ENCODE peak calls at places on chromosomes 13 and 19, in nine cellular contexts. One of them, this sample, is unnamed.

GRCh38 chr19:10018219-10018618 is 4.9 kb downstream of the RDH8 start:
- DNase-seq in T1000: no peak
- DNase-seq in substantia nigra: no peak
- DNase-seq in activated CD4-positive, alpha-beta T cell treated with anti-CD3 and anti-CD28 coated beads for 24 hours: no peak
- DNase-seq in T-helper 1 cell: no peak
- DNase-seq in endothelial cell: no peak
- DNase-seq in stimulated activated CD8-positive, alpha-beta memory T cell treated with anti-CD3 and anti-CD28 coated beads, Interleukin-15, amount 100 ng/mL, for 4 hours: no peak
- DNase-seq in fibroblast of the conjunctiva: no peak
- DNase-seq in nucleus accumbens: no peak
- DNase-seq in this sample: no peak

GRCh38 chr19:12774588-12775555 is at the start of gene HOOK2:
- DNase-seq in T1000: no peak
- DNase-seq in substantia nigra: peak; percentile 55
- DNase-seq in activated CD4-positive, alpha-beta T cell treated with anti-CD3 and anti-CD28 coated beads for 24 hours: no peak
- DNase-seq in T-helper 1 cell: no peak
- DNase-seq in endothelial cell: no peak
- DNase-seq in stimulated activated CD8-positive, alpha-beta memory T cell treated with anti-CD3 and anti-CD28 coated beads, Interleukin-15, amount 100 ng/mL, for 4 hours: no peak
- DNase-seq in fibroblast of the conjunctiva: no peak
- DNase-seq in nucleus accumbens: no peak
- DNase-seq in this sample: peak; percentile 95

GRCh38 chr19:10001899-10002298 is 8.4 kb downstream of the COL5A3 start:
- DNase-seq in T1000: no peak
- DNase-seq in substantia nigra: no peak
- DNase-seq in activated CD4-positive, alpha-beta T cell treated with anti-CD3 and anti-CD28 coated beads for 24 hours: no peak
- DNase-seq in T-helper 1 cell: no peak
- DNase-seq in endothelial cell: peak; percentile 23
- DNase-seq in stimulated activated CD8-positive, alpha-beta memory T cell treated with anti-CD3 and anti-CD28 coated beads, Interleukin-15, amount 100 ng/mL, for 4 hours: no peak
- DNase-seq in fibroblast of the conjunctiva: no peak
- DNase-seq in nucleus accumbens: no peak
- DNase-seq in this sample: no peak

GRCh38 chr19:3556978-3557460 is 367 bp downstream of the MFSD12 start:
- DNase-seq in T1000: no peak
- DNase-seq in substantia nigra: no peak
- DNase-seq in activated CD4-positive, alpha-beta T cell treated with anti-CD3 and anti-CD28 coated beads for 24 hours: peak; percentile 46
- DNase-seq in T-helper 1 cell: peak; percentile 63
- DNase-seq in endothelial cell: no peak
- DNase-seq in stimulated activated CD8-positive, alpha-beta memory T cell treated with anti-CD3 and anti-CD28 coated beads, Interleukin-15, amount 100 ng/mL, for 4 hours: peak; percentile 50
- DNase-seq in fibroblast of the conjunctiva: no peak
- DNase-seq in nucleus accumbens: no peak
- DNase-seq in this sample: no peak

GRCh38 chr13:49071341-49071937 is 95.7 kb downstream of the FNDC3A start:
- DNase-seq in T1000: no peak
- DNase-seq in substantia nigra: no peak
- DNase-seq in activated CD4-positive, alpha-beta T cell treated with anti-CD3 and anti-CD28 coated beads for 24 hours: no peak
- DNase-seq in T-helper 1 cell: no peak
- DNase-seq in endothelial cell: no peak
- DNase-seq in stimulated activated CD8-positive, alpha-beta memory T cell treated with anti-CD3 and anti-CD28 coated beads, Interleukin-15, amount 100 ng/mL, for 4 hours: no peak
- DNase-seq in fibroblast of the conjunctiva: no peak
- DNase-seq in nucleus accumbens: no peak
- DNase-seq in this sample: no peak

GRCh38 chr13:20901668-20902437 is 693 bp downstream of the XPO4 start:
- DNase-seq in T1000: no peak
- DNase-seq in substantia nigra: no peak
- DNase-seq in activated CD4-positive, alpha-beta T cell treated with anti-CD3 and anti-CD28 coated beads for 24 hours: peak; percentile 14
- DNase-seq in T-helper 1 cell: no peak
- DNase-seq in endothelial cell: peak; percentile 43
- DNase-seq in stimulated activated CD8-positive, alpha-beta memory T cell treated with anti-CD3 and anti-CD28 coated beads, Interleukin-15, amount 100 ng/mL, for 4 hours: no peak
- DNase-seq in fibroblast of the conjunctiva: no peak
- DNase-seq in nucleus accumbens: no peak
- DNase-seq in this sample: no peak

GRCh38 chr19:42111384-42111783 is 20.9 kb downstream of the POU2F2 start:
- DNase-seq in T1000: no peak
- DNase-seq in substantia nigra: no peak
- DNase-seq in activated CD4-positive, alpha-beta T cell treated with anti-CD3 and anti-CD28 coated beads for 24 hours: no peak
- DNase-seq in T-helper 1 cell: no peak
- DNase-seq in endothelial cell: no peak
- DNase-seq in stimulated activated CD8-positive, alpha-beta memory T cell treated with anti-CD3 and anti-CD28 coated beads, Interleukin-15, amount 100 ng/mL, for 4 hours: no peak
- DNase-seq in fibroblast of the conjunctiva: no peak
- DNase-seq in nucleus accumbens: no peak
- DNase-seq in this sample: no peak

GRCh38 chr13:101449971-101450748 is 2.3 kb upstream of the ITGBL1 start:
- DNase-seq in T1000: no peak
- DNase-seq in substantia nigra: no peak
- DNase-seq in activated CD4-positive, alpha-beta T cell treated with anti-CD3 and anti-CD28 coated beads for 24 hours: no peak
- DNase-seq in T-helper 1 cell: no peak
- DNase-seq in endothelial cell: no peak
- DNase-seq in stimulated activated CD8-positive, alpha-beta memory T cell treated with anti-CD3 and anti-CD28 coated beads, Interleukin-15, amount 100 ng/mL, for 4 hours: no peak
- DNase-seq in fibroblast of the conjunctiva: peak; percentile 46
- DNase-seq in nucleus accumbens: no peak
- DNase-seq in this sample: no peak

GRCh38 chr13:99564389-99564788 is 63.1 kb downstream of the TM9SF2 start:
- DNase-seq in T1000: no peak
- DNase-seq in substantia nigra: no peak
- DNase-seq in activated CD4-positive, alpha-beta T cell treated with anti-CD3 and anti-CD28 coated beads for 24 hours: no peak
- DNase-seq in T-helper 1 cell: no peak
- DNase-seq in endothelial cell: no peak
- DNase-seq in stimulated activated CD8-positive, alpha-beta memory T cell treated with anti-CD3 and anti-CD28 coated beads, Interleukin-15, amount 100 ng/mL, for 4 hours: no peak
- DNase-seq in fibroblast of the conjunctiva: no peak
- DNase-seq in nucleus accumbens: no peak
- DNase-seq in this sample: no peak

GRCh38 chr13:92143766-92144165 is 745.3 kb downstream of the GPC5 start:
- DNase-seq in T1000: no peak
- DNase-seq in substantia nigra: no peak
- DNase-seq in activated CD4-positive, alpha-beta T cell treated with anti-CD3 and anti-CD28 coated beads for 24 hours: no peak
- DNase-seq in T-helper 1 cell: no peak
- DNase-seq in endothelial cell: no peak
- DNase-seq in stimulated activated CD8-positive, alpha-beta memory T cell treated with anti-CD3 and anti-CD28 coated beads, Interleukin-15, amount 100 ng/mL, for 4 hours: no peak
- DNase-seq in fibroblast of the conjunctiva: no peak
- DNase-seq in nucleus accumbens: no peak
- DNase-seq in this sample: no peak

GRCh38 chr13:73473016-73473415 is 414.2 kb downstream of the KLF5 start:
- DNase-seq in T1000: no peak
- DNase-seq in substantia nigra: no peak
- DNase-seq in activated CD4-positive, alpha-beta T cell treated with anti-CD3 and anti-CD28 coated beads for 24 hours: no peak
- DNase-seq in T-helper 1 cell: no peak
- DNase-seq in endothelial cell: no peak
- DNase-seq in stimulated activated CD8-positive, alpha-beta memory T cell treated with anti-CD3 and anti-CD28 coated beads, Interleukin-15, amount 100 ng/mL, for 4 hours: no peak
- DNase-seq in fibroblast of the conjunctiva: no peak
- DNase-seq in nucleus accumbens: no peak
- DNase-seq in this sample: no peak

GRCh38 chr13:98509271-98510155 is 67.4 kb downstream of the STK24 start:
- DNase-seq in T1000: peak; percentile 11
- DNase-seq in substantia nigra: no peak
- DNase-seq in activated CD4-positive, alpha-beta T cell treated with anti-CD3 and anti-CD28 coated beads for 24 hours: peak; percentile 25
- DNase-seq in T-helper 1 cell: no peak
- DNase-seq in endothelial cell: no peak
- DNase-seq in stimulated activated CD8-positive, alpha-beta memory T cell treated with anti-CD3 and anti-CD28 coated beads, Interleukin-15, amount 100 ng/mL, for 4 hours: no peak
- DNase-seq in fibroblast of the conjunctiva: peak; percentile 93
- DNase-seq in nucleus accumbens: no peak
- DNase-seq in this sample: no peak

GRCh38 chr13:44426461-44426860 is 52.8 kb downstream of the SERP2 start:
- DNase-seq in T1000: no peak
- DNase-seq in substantia nigra: no peak
- DNase-seq in activated CD4-positive, alpha-beta T cell treated with anti-CD3 and anti-CD28 coated beads for 24 hours: no peak
- DNase-seq in T-helper 1 cell: no peak
- DNase-seq in endothelial cell: no peak
- DNase-seq in stimulated activated CD8-positive, alpha-beta memory T cell treated with anti-CD3 and anti-CD28 coated beads, Interleukin-15, amount 100 ng/mL, for 4 hours: no peak
- DNase-seq in fibroblast of the conjunctiva: no peak
- DNase-seq in nucleus accumbens: no peak
- DNase-seq in this sample: no peak

This sample was measured in DMS153.